ENCODE peak calls at places on chromosome 21, in four cellular contexts. X, D, V and C are unnamed samples.

GRCh38 chr21:34545079-34545884 is 33.3 kb upstream of the KCNE1 start:
- DNase-seq in D (no peak), V (peak), X (no peak), C (peak)

GRCh38 chr21:29362758-29363157 is 64.0 kb downstream of the BACH1 start:
- DNase-seq in V (no peak), X (no peak), D (no peak), C (no peak)

GRCh38 chr21:25572895-25573310 is 34.4 kb downstream of the MRPL39 start:
- DNase-seq in V (no peak), D (no peak), X (no peak), C (peak)

GRCh38 chr21:44283953-44284352 is 1.7 kb upstream of the AIRE start:
- DNase-seq in V (no peak), X (no peak), D (no peak), C (no peak)

GRCh38 chr21:44353200-44353970 is at the start of gene TRPM2:
- DNase-seq in V (no peak), D (no peak), X (no peak), C (no peak)

GRCh38 chr21:26246073-26246472 is 75.5 kb upstream of the APP start:
- DNase-seq in V (no peak), D (no peak), X (no peak), C (no peak)

GRCh38 chr21:45949928-45950739 is 31.4 kb upstream of the COL6A1 start:
- DNase-seq in D (no peak), X (no peak), V (no peak), C (no peak)

GRCh38 chr21:46088189-46088588 is 9.7 kb upstream of the COL6A2 start:
- DNase-seq in D (no peak), X (no peak), V (no peak), C (no peak)

GRCh38 chr21:34743831-34744230 is 75.0 kb downstream of the CLIC6 start:
- DNase-seq in X (no peak), D (no peak), V (no peak), C (no peak)

GRCh38 chr21:42939581-42940413 is 14.4 kb upstream of the ERVH48-1 start:
- DNase-seq in X (no peak), D (no peak), V (peak), C (peak)

GRCh38 chr21:14545906-14546480 is at the start of gene SAMSN1:
- DNase-seq in D (no peak), X (peak), V (no peak), C (peak)

GRCh38 chr21:45207839-45208626 is 79.7 kb downstream of the POFUT2 start:
- DNase-seq in V (no peak), D (no peak), X (no peak), C (no peak)

GRCh38 chr21:34812510-34813265 is 143.9 kb downstream of the CLIC6 start:
- DNase-seq in V (peak), X (no peak), D (no peak), C (no peak)

GRCh38 chr21:16633851-16634521 is 878.9 kb upstream of the CXADR start:
- DNase-seq in D (no peak), X (no peak), V (no peak), C (no peak)

GRCh38 chr21:45972716-45973474 is 8.7 kb upstream of the COL6A1 start:
- DNase-seq in D (peak), X (no peak), V (no peak), C (peak)

GRCh38 chr21:44742418-44743153 is 31.2 kb upstream of the TSPEAR start:
- DNase-seq in V (peak), X (no peak), D (no peak), C (peak)

GRCh38 chr21:28791595-28792282 is 200.9 kb downstream of the LTN1 start:
- DNase-seq in V (no peak), D (no peak), X (no peak), C (no peak)

GRCh38 chr21:35559128-35559831 is 501.0 kb downstream of the SETD4 start:
- DNase-seq in V (no peak), D (no peak), X (no peak), C (no peak)

GRCh38 chr21:44618504-44618903 is 6.6 kb downstream of the KRTAP10-8 start:
- DNase-seq in X (no peak), D (peak), V (peak), C (peak)

GRCh38 chr21:30044447-30045064 is 104.8 kb upstream of the GRIK1 start:
- DNase-seq in D (peak), X (peak), V (peak), C (peak)

GRCh38 chr21:29228306-29228705 is 70.4 kb upstream of the BACH1 start:
- DNase-seq in D (no peak), X (no peak), V (no peak), C (no peak)

GRCh38 chr21:28489197-28489596 is 503.5 kb downstream of the LTN1 start:
- DNase-seq in D (no peak), X (no peak), V (no peak), C (no peak)

GRCh38 chr21:45972353-45972715 is 9.2 kb upstream of the COL6A1 start:
- DNase-seq in V (no peak), D (peak), X (no peak), C (no peak)

GRCh38 chr21:45768011-45768740 is 124.7 kb downstream of the PCBP3 start:
- DNase-seq in V (no peak), D (no peak), X (no peak), C (no peak)

GRCh38 chr21:45963225-45963555 is 18.4 kb upstream of the COL6A1 start:
- DNase-seq in X (no peak), V (no peak), D (no peak), C (no peak)

GRCh38 chr21:14964658-14965057 is 100.1 kb downstream of the NRIP1 start:
- DNase-seq in D (no peak), V (no peak), X (no peak), C (no peak)

GRCh38 chr21:31326478-31327247 is 17.4 kb downstream of the TIAM1 start:
- DNase-seq in V (no peak), D (no peak), X (no peak), C (no peak)

GRCh38 chr21:31110430-31110829 is 72.2 kb upstream of the KRTAP19-8 start:
- DNase-seq in X (no peak), V (no peak), D (no peak), C (no peak)

GRCh38 chr21:35581640-35582039 is 478.7 kb downstream of the SETD4 start:
- DNase-seq in V (no peak), X (no peak), D (no peak), C (no peak)

DNA sequence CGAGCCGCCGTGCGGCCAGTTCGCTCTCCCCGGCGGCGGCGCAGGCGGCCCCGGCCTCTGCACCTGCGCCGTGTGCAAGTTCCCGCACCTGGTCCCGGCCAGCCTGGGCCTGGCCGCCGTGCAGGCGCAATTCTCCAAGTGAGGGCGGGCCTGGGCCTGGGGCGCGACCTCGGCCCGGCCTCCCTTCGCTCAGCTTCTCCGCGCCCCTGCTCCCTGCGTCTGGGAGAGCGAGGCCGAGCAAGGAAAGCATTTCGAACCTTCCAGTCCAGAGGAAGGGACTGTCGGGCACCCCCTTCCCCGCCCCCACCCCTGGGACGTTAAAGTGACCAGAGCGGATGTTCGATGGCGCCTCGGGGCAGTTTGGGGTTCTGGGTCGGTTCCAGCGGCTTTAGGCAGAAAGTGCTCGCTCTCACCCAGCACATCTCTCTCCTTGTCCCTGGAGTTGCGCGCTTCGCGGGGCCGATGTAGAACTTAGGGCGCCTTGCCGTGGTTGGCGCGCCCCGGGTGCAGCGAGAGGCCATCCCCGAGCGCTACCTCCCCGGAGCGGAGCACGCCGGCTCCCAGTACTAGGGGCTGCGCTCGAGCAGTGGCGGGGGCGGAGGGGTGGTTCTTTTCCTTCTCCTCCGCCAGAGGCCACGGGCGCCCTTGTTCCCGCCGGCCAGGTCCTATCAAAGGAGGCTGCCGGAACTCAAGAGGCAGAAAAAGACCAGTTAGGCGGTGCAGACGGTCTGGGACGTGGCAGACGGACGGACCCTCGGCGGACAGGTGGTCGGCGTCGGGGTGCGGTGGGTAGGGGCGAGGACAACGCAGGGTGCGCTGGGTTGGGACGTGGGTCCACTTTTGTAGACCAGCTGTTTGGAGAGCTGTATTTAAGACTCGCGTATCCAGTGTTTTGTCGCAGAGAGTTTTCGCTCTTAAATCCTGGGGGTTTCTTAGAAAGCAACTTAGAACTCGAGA is 1.3 kb downstream of the OLIG1 start:
- DNase-seq in D (peak), V (no peak), X (no peak), C (no peak)
- TF ChIP-seq JUN in D (no peak), V (no peak), X (no peak), C (no peak)

GRCh38 chr21:27346041-27346448 is 379.2 kb upstream of the ADAMTS5 start:
- DNase-seq in D (no peak), V (no peak), X (no peak), C (no peak)
- H3K9ac ChIP-seq in D (no peak), V (no peak), X (no peak), C (no peak)

GRCh38 chr21:41817228-41817627 is 50.4 kb upstream of the RIPK4 start:
- DNase-seq in V (peak), X (peak), D (peak), C (peak)
- TF ChIP-seq MAX in V (no peak), X (no peak), D (no peak), C (no peak)

DNA sequence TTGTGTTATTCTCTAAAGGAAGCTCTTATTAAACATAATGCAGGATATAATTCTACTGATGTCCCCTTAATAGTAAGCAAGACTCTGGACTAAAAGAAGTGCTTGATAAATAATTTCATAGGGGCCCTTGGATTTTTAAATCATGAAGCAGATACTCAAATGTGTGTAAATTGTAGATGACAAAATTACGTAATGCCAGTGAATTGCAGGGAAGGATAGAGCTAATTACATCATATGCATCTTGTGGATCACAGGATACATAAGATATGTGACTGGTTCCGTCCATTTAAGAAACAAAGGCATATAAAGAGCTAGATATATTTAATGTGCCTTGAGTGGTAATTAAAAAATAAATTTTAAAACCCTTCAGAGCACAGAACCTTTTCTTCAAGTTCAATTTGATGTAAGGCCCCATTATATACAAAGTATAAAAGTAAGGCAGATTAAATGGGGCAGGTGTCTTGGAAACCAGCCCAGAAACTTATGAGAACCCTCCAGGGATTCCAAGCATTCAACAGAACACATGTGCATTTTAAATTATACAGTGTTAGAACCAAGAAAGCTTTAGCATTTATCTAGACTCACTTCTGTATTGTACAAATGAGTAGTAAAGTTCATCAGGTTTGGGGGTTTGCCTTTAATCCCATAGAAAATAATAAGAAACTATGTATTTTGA is 190.4 kb downstream of the NCAM2 start:
- DNase-seq in X (no peak), D (no peak), V (no peak), C (no peak)
- TF ChIP-seq JUN in X (no peak), D (no peak), V (no peak), C (no peak)

GRCh38 chr21:37370152-37371040 is 3.8 kb downstream of the DYRK1A start:
- DNase-seq in V (no peak), D (no peak), X (no peak), C (peak)
- H3K9ac ChIP-seq in V (peak), D (peak), X (no peak), C (peak)

GRCh38 chr21:38384246-38384576 is 114.1 kb downstream of the ERG start:
- DNase-seq in X (no peak), D (no peak), V (no peak), C (no peak)

GRCh38 chr21:38383411-38384245 is 114.6 kb downstream of the ERG start:
- DNase-seq in D (no peak), V (no peak), X (no peak), C (no peak)

GRCh38 chr21:38379171-38379570 is 119.1 kb downstream of the ERG start:
- DNase-seq in V (no peak), D (no peak), X (no peak), C (peak)

GRCh38 chr21:38377165-38378093 is 120.6 kb downstream of the KCNJ15 start:
- DNase-seq in D (no peak), X (no peak), V (no peak), C (peak)

GRCh38 chr21:38380391-38381137 is 117.7 kb downstream of the ERG start:
- DNase-seq in X (no peak), D (no peak), V (no peak), C (peak)
- TF ChIP-seq MAX in X (no peak), D (no peak), V (no peak), C (no peak)

DNA sequence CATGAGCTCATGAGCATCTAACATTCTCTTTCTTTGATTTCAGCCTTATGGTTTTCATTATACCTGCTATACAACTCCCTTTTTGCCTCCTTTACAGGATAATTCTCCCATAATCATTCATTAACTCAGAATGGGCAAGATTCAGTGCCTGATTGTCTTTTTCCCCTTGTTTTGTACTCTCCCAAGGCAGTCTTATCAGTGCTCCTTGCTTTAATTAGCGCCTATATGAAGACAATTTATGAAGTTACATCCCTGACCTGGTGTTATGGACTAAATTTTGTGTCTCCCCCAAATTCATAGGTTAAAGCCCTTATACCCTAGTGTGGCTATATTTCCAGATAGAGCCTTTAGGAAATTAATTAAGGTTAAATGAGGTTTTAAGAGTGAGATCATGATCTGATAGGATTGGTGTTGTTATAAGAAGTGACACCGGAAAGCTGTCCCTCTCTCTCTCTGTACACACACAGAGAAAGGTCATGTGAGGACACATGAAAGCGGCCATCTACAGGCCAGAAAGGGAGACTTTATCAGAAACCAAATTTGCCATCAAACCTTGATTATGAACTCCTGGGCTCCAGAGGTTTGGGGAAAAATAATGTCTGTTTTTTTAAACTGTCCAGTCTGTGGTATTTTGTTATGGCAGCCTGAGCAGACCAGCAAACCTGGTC is 185.8 kb upstream of the CHODL start:
- DNase-seq in X (no peak), D (no peak), V (no peak), C (no peak)
- TF ChIP-seq JUN in X (no peak), D (no peak), V (no peak), C (no peak)